ENCODE peak calls at places on chromosomes 4 and X, in five cellular contexts. Z, A, I, L and Q are unnamed samples. For H3K9me3 and H3K27me3, the result is how much of the 10 kb centered on the place peaks cover.

GRCh38 chr4:78520808-78521226 is 30.8 kb upstream of the ANXA3 start:
- DNase-seq in Z (no peak), A (no peak), I (no peak), L (no peak), Q (no peak)

GRCh38 chrX:70026112-70026850 is 23.5 kb downstream of the AWAT2 start:
- DNase-seq in Z (no peak), A (no peak), I (no peak), L (no peak), Q (no peak)

GRCh38 chr4:70515342-70516245 is 2.8 kb upstream of the AMTN start:
- DNase-seq in Z (no peak), A (no peak), I (no peak), L (no peak), Q (no peak)

GRCh38 chrX:120365320-120365719 is 3.4 kb downstream of the ATP1B4 start:
- DNase-seq in Z (peak), A (no peak), I (peak), L (peak), Q (peak)

GRCh38 chr4:88522702-88523324 is 763 bp downstream of the PYURF start:
- DNase-seq in Z (peak), A (no peak), I (peak), L (peak), Q (peak)

GRCh38 chrX:149365061-149365460 is 140.0 kb downstream of the IDS start:
- DNase-seq in Z (no peak), A (no peak), I (no peak), L (no peak), Q (no peak)

GRCh38 chr4:37687175-37687525 is 974 bp upstream of the RELL1 start:
- DNase-seq in Z (no peak), A (no peak), I (no peak), L (no peak), Q (no peak)

GRCh38 chr4:26141916-26142638 is 178.7 kb upstream of the RBPJ start:
- DNase-seq in Z (peak), A (no peak), I (no peak), L (no peak), Q (peak)

GRCh38 chr4:38002451-38003071 is 42.4 kb downstream of the PTTG2 start:
- DNase-seq in Z (no peak), A (no peak), I (no peak), L (no peak), Q (no peak)

GRCh38 chr4:174209296-174209695 is 74.2 kb downstream of the FBXO8 start:
- DNase-seq in Z (no peak), A (no peak), I (no peak), L (no peak), Q (no peak)

GRCh38 chr4:23855912-23856605 is 33.8 kb downstream of the PPARGC1A start:
- DNase-seq in Z (no peak), A (no peak), I (no peak), L (no peak), Q (no peak)

GRCh38 chr4:82125170-82125862 is 248.5 kb downstream of the HNRNPD start:
- DNase-seq in Z (no peak), A (no peak), I (no peak), L (no peak), Q (no peak)

GRCh38 chrX:153571159-153571908 is 27.6 kb downstream of the CCNQ start:
- DNase-seq in Z (no peak), A (no peak), I (no peak), L (no peak), Q (no peak)

GRCh38 chrX:102840871-102841705 is 96.0 kb upstream of the RAB40AL start:
- DNase-seq in Z (no peak), A (no peak), I (no peak), L (no peak), Q (no peak)

GRCh38 chrX:47918274-47918673 is 81.6 kb downstream of the ZNF81 start:
- DNase-seq in Z (no peak), A (no peak), I (no peak), L (no peak), Q (no peak)
- H3K9me3 ChIP-seq in Z (under half), A (under half), I (under half), L (under half), Q (under half)

GRCh38 chr4:112876316-112876715 is 173.1 kb upstream of the ANK2 start:
- DNase-seq in Z (no peak), A (no peak), I (no peak), L (no peak), Q (no peak)

GRCh38 chr4:112885897-112886296 is 163.6 kb upstream of the ANK2 start:
- DNase-seq in Z (no peak), A (no peak), I (no peak), L (no peak), Q (no peak)

GRCh38 chr4:112881842-112882241 is 167.6 kb upstream of the ANK2 start:
- DNase-seq in Z (peak), A (no peak), I (no peak), L (no peak), Q (peak)

GRCh38 chr4:112882286-112882685 is 167.2 kb upstream of the ANK2 start:
- DNase-seq in Z (no peak), A (no peak), I (no peak), L (no peak), Q (no peak)
- H3K4me3 ChIP-seq in Z (no peak), A (no peak), I (no peak), L (no peak), Q (peak)

DNA sequence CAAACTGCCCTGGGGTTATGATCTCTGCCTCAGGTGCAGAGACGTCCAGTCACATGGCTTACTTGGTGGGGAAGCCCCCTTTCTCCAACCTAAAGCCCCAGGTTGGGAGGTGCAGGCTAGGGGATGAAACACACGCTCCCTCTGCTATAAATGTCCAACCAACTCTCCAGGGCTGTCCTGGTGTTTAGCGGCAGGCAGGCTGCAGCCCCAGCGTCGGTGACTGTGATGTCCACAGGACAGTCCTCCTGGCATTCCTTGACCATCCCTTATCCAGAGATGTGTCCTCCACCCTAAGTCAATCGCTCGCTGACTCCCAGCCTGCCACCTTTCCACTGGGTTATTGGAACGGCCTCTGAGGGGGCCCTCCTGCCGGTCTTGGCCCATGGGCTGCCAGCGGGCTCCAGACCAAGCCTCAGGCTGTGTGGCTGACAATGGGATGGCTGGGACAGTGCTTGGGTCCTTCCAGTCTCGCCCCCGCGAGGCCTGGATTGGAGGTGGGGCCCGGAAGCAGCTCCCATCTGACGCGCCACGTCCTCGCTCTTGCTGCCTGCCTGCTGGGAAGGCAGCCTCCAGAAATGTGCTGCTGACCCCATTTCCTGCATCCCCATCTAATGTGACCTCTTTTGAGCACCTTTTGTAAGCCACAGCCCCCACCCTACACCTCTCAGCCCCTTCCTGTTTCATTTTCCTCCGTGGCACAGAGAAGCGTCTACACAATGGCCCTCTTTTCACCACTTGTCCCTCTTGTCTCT is 60.8 kb upstream of the ADRA2C start:
- DNase-seq in Z (no peak), A (no peak), I (no peak), L (no peak), Q (peak)
- H3K27me3 ChIP-seq in Z (under half), A (under half), I (under half), L (under half), Q (under half)

GRCh38 chr4:43242611-43243010 is 350.1 kb downstream of the GRXCR1 start:
- DNase-seq in Z (no peak), A (no peak), I (no peak), L (no peak), Q (no peak)

GRCh38 chr4:43238556-43238955 is 346.0 kb downstream of the GRXCR1 start:
- DNase-seq in Z (no peak), A (no peak), I (no peak), L (no peak), Q (no peak)

GRCh38 chr4:43238018-43238417 is 345.5 kb downstream of the GRXCR1 start:
- DNase-seq in Z (no peak), A (no peak), I (no peak), L (no peak), Q (no peak)

GRCh38 chr4:43243433-43244116 is 351.1 kb downstream of the GRXCR1 start:
- DNase-seq in Z (no peak), A (no peak), I (no peak), L (no peak), Q (no peak)

GRCh38 chr4:43241104-43241503 is 348.6 kb downstream of the GRXCR1 start:
- DNase-seq in Z (no peak), A (no peak), I (no peak), L (no peak), Q (no peak)
- H3K9me3 ChIP-seq in Z (under half), A (under half), I (under half), L (under half), Q (under half)

GRCh38 chr4:142844782-142845181 is 1.3 kb downstream of the INPP4B start:
- DNase-seq in Z (no peak), A (no peak), I (no peak), L (no peak), Q (no peak)
- H3K4me3 ChIP-seq in Z (no peak), A (peak), I (peak), L (no peak), Q (peak)

GRCh38 chrX:145631461-145631951 is 186.1 kb upstream of the SLITRK2 start:
- DNase-seq in Z (no peak), A (no peak), I (no peak), L (no peak), Q (peak)
- H3K27me3 ChIP-seq in Z (under half), A (under half), I (under half), L (under half), Q (under half)

DNA sequence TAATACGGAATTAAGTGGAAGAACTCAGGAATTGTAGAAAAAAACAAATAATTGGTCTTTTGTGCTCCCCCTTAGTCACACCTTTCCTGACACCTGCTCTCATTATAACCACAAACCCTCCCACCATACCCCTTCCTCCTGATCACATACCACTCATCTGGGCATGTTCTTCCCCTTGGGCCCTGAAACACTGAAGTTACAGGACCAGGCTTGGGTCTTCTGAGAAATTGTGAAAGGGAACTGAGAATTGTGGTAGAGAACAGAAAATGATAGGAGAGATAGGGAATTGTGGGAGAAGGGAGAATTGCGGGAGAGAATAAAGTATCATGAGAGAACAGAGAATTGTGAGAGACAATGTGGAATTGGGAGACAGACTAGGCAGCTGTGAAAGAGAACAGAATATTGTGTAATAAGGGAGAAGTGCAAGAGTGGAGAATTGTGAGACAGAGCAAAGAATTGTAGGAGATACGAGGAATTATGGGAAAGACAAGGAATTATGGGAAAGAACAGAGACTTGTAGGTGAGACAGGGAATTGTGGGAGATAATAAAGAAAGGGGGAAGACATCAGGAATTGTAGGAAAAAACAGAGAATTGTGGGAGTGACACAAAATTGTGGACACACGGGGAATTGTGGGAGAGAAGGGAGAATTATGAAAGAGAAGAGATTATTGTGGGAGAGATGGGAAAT is 2.7 kb upstream of the HCCS start:
- DNase-seq in Z (no peak), A (no peak), I (no peak), L (no peak), Q (no peak)
- H3K9me3 ChIP-seq in Z (under half), A (under half), I (under half), L (under half), Q (under half)